ENCODE peak calls at places on chromosomes 5 and 9, in seven cellular contexts. One of them, this sample, is unnamed.
A peak's percentile ranks its signal among the peaks of the same experiment; 100 is the strongest.

GRCh38 chr9:99677281-99677680 is 144.4 kb upstream of the NR4A3 start:
- DNase-seq in kidney epithelial cell: peak; percentile 5
- DNase-seq in IMR-90: peak; percentile 65
- DNase-seq in psoas muscle: no peak
- DNase-seq in transverse colon: no peak
- DNase-seq in lower lobe of right lung: no peak
- DNase-seq in AG10803: no peak
- DNase-seq in this sample: no peak

GRCh38 chr9:134204041-134204440 is 39.7 kb upstream of the RNU6ATAC start:
- DNase-seq in kidney epithelial cell: no peak
- DNase-seq in IMR-90: no peak
- DNase-seq in psoas muscle: peak; percentile 3
- DNase-seq in transverse colon: no peak
- DNase-seq in lower lobe of right lung: peak; percentile 10
- DNase-seq in AG10803: no peak
- DNase-seq in this sample: no peak

GRCh38 chr9:3804148-3804547 is 278.3 kb upstream of the RFX3 start:
- DNase-seq in kidney epithelial cell: no peak
- DNase-seq in IMR-90: peak; percentile 51
- DNase-seq in psoas muscle: no peak
- DNase-seq in transverse colon: no peak
- DNase-seq in lower lobe of right lung: no peak
- DNase-seq in AG10803: peak; percentile 81
- DNase-seq in this sample: no peak

GRCh38 chr9:120902824-120903608 is 23.6 kb downstream of the TRAF1 start:
- DNase-seq in kidney epithelial cell: no peak
- DNase-seq in IMR-90: no peak
- DNase-seq in psoas muscle: no peak
- DNase-seq in transverse colon: no peak
- DNase-seq in lower lobe of right lung: no peak
- DNase-seq in AG10803: no peak
- DNase-seq in this sample: no peak

GRCh38 chr5:170527998-170528397 is 24.2 kb downstream of the KCNIP1 start:
- DNase-seq in kidney epithelial cell: no peak
- DNase-seq in IMR-90: no peak
- DNase-seq in psoas muscle: no peak
- DNase-seq in transverse colon: no peak
- DNase-seq in lower lobe of right lung: no peak
- DNase-seq in AG10803: no peak
- DNase-seq in this sample: no peak

GRCh38 chr5:1110930-1111726 is 735 bp downstream of the SLC12A7 start:
- DNase-seq in kidney epithelial cell: no peak
- DNase-seq in IMR-90: no peak
- DNase-seq in psoas muscle: peak; percentile 68
- DNase-seq in transverse colon: no peak
- DNase-seq in lower lobe of right lung: peak; percentile 73
- DNase-seq in AG10803: no peak
- DNase-seq in this sample: no peak

GRCh38 chr5:132782101-132782500 is 5.1 kb upstream of the SEPTIN8 start:
- DNase-seq in kidney epithelial cell: no peak
- DNase-seq in IMR-90: peak; percentile 74
- DNase-seq in psoas muscle: no peak
- DNase-seq in transverse colon: no peak
- DNase-seq in lower lobe of right lung: no peak
- DNase-seq in AG10803: peak; percentile 48
- DNase-seq in this sample: no peak

GRCh38 chr5:119319401-119319800 is 36.4 kb upstream of the TNFAIP8 start:
- DNase-seq in kidney epithelial cell: no peak
- DNase-seq in IMR-90: no peak
- DNase-seq in psoas muscle: no peak
- DNase-seq in transverse colon: no peak
- DNase-seq in lower lobe of right lung: no peak
- DNase-seq in AG10803: no peak
- DNase-seq in this sample: no peak

GRCh38 chr5:7396169-7397004 is 449 bp downstream of the ADCY2 start:
- DNase-seq in kidney epithelial cell: no peak
- DNase-seq in IMR-90: no peak
- DNase-seq in psoas muscle: no peak
- DNase-seq in transverse colon: no peak
- DNase-seq in lower lobe of right lung: no peak
- DNase-seq in AG10803: peak; percentile 4
- DNase-seq in this sample: no peak

GRCh38 chr9:35481347-35481975 is 8.4 kb upstream of the RUSC2 start:
- DNase-seq in kidney epithelial cell: no peak
- DNase-seq in IMR-90: peak; percentile 75
- DNase-seq in psoas muscle: peak; percentile 41
- DNase-seq in transverse colon: peak; percentile 54
- DNase-seq in lower lobe of right lung: no peak
- DNase-seq in AG10803: peak; percentile 80
- DNase-seq in this sample: peak; percentile 51

GRCh38 chr5:55467862-55468551 is 66.8 kb downstream of the PLPP1 start:
- DNase-seq in kidney epithelial cell: no peak
- DNase-seq in IMR-90: no peak
- DNase-seq in psoas muscle: no peak
- DNase-seq in transverse colon: no peak
- DNase-seq in lower lobe of right lung: no peak
- DNase-seq in AG10803: no peak
- DNase-seq in this sample: no peak

GRCh38 chr5:66130493-66130892 is 13.6 kb upstream of the SREK1 start:
- DNase-seq in kidney epithelial cell: no peak
- DNase-seq in IMR-90: no peak
- DNase-seq in psoas muscle: no peak
- DNase-seq in transverse colon: no peak
- DNase-seq in lower lobe of right lung: no peak
- DNase-seq in AG10803: no peak
- DNase-seq in this sample: no peak

GRCh38 chr5:88688981-88689661 is 193.9 kb downstream of the MEF2C start:
- DNase-seq in kidney epithelial cell: no peak
- DNase-seq in IMR-90: no peak
- DNase-seq in psoas muscle: no peak
- DNase-seq in transverse colon: no peak
- DNase-seq in lower lobe of right lung: no peak
- DNase-seq in AG10803: no peak
- DNase-seq in this sample: no peak

GRCh38 chr5:14261237-14261636 is 118.1 kb downstream of the TRIO start:
- DNase-seq in kidney epithelial cell: no peak
- DNase-seq in IMR-90: no peak
- DNase-seq in psoas muscle: no peak
- DNase-seq in transverse colon: no peak
- DNase-seq in lower lobe of right lung: no peak
- DNase-seq in AG10803: no peak
- DNase-seq in this sample: no peak

GRCh38 chr9:5321058-5321457 is 16.5 kb upstream of the RLN2 start:
- DNase-seq in kidney epithelial cell: no peak
- DNase-seq in IMR-90: peak; percentile 22
- DNase-seq in psoas muscle: no peak
- DNase-seq in transverse colon: no peak
- DNase-seq in lower lobe of right lung: no peak
- DNase-seq in AG10803: no peak
- DNase-seq in this sample: no peak

GRCh38 chr9:130519927-130520326 is 59.5 kb upstream of the FUBP3 start:
- DNase-seq in kidney epithelial cell: no peak
- DNase-seq in IMR-90: no peak
- DNase-seq in psoas muscle: no peak
- DNase-seq in transverse colon: no peak
- DNase-seq in lower lobe of right lung: no peak
- DNase-seq in AG10803: no peak
- DNase-seq in this sample: no peak

GRCh38 chr5:14413331-14413750 is 168.3 kb upstream of the OTULINL start:
- DNase-seq in kidney epithelial cell: no peak
- DNase-seq in IMR-90: peak; percentile 63
- DNase-seq in psoas muscle: no peak
- DNase-seq in transverse colon: no peak
- DNase-seq in lower lobe of right lung: no peak
- DNase-seq in AG10803: no peak
- DNase-seq in this sample: no peak

DNA sequence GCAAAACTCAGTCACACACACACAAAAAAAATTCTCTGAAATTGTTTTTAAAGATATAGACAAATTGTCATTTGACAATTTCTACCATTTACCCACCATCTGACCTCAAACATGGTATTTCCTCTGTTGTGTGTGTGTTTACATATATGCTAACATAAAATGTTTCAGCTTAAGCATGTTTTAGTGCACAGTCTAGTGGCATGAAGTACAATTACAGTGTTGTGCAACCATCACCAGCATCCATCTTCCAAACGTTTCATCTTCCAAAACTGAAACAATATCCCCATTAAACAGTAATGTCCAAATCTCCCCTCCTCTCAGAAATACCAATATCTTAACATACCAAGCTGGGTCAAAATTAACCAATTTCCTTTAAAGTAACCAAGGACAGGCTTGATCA is 65.2 kb downstream of the MYO10 start:
- DNase-seq in kidney epithelial cell: no peak
- DNase-seq in IMR-90: no peak
- DNase-seq in psoas muscle: no peak
- DNase-seq in transverse colon: no peak
- DNase-seq in lower lobe of right lung: no peak
- DNase-seq in AG10803: no peak
- DNase-seq in this sample: no peak
- TF ChIP-seq CTCF in kidney epithelial cell: no peak
- TF ChIP-seq CTCF in IMR-90: peak; percentile 5
- TF ChIP-seq CTCF in psoas muscle: no peak
- TF ChIP-seq CTCF in transverse colon: no peak
- TF ChIP-seq CTCF in lower lobe of right lung: no peak
- TF ChIP-seq CTCF in AG10803: peak; percentile 23
- TF ChIP-seq CTCF in this sample: no peak

GRCh38 chr5:172179032-172179989 is 8.7 kb downstream of the STK10 start:
- DNase-seq in kidney epithelial cell: no peak
- DNase-seq in IMR-90: peak; percentile 40
- DNase-seq in psoas muscle: no peak
- DNase-seq in transverse colon: peak; percentile 45
- DNase-seq in lower lobe of right lung: no peak
- DNase-seq in AG10803: no peak
- DNase-seq in this sample: no peak
- H3K4me3 ChIP-seq in kidney epithelial cell: no peak overlapping the region
- H3K4me3 ChIP-seq in IMR-90: no peak overlapping the region
- H3K4me3 ChIP-seq in psoas muscle: peak overlapping the region; percentile 28
- H3K4me3 ChIP-seq in transverse colon: no peak overlapping the region
- H3K4me3 ChIP-seq in lower lobe of right lung: peak overlapping the region; percentile 21
- H3K4me3 ChIP-seq in AG10803: no peak overlapping the region
- H3K4me3 ChIP-seq in this sample: no peak overlapping the region

GRCh38 chr5:31640024-31640423 is 1.1 kb downstream of the PDZD2 start:
- DNase-seq in kidney epithelial cell: no peak
- DNase-seq in IMR-90: no peak
- DNase-seq in psoas muscle: no peak
- DNase-seq in transverse colon: no peak
- DNase-seq in lower lobe of right lung: no peak
- DNase-seq in AG10803: no peak
- DNase-seq in this sample: no peak

GRCh38 chr5:31638286-31638685 is 645 bp upstream of the PDZD2 start:
- DNase-seq in kidney epithelial cell: no peak
- DNase-seq in IMR-90: no peak
- DNase-seq in psoas muscle: peak; percentile 31
- DNase-seq in transverse colon: no peak
- DNase-seq in lower lobe of right lung: peak; percentile 51
- DNase-seq in AG10803: no peak
- DNase-seq in this sample: no peak

GRCh38 chr5:31640573-31640972 is 1.6 kb downstream of the PDZD2 start:
- DNase-seq in kidney epithelial cell: no peak
- DNase-seq in IMR-90: no peak
- DNase-seq in psoas muscle: no peak
- DNase-seq in transverse colon: no peak
- DNase-seq in lower lobe of right lung: no peak
- DNase-seq in AG10803: no peak
- DNase-seq in this sample: no peak

GRCh38 chr5:31638748-31639418 is at the start of gene PDZD2:
- DNase-seq in kidney epithelial cell: peak; percentile 16
- DNase-seq in IMR-90: peak; percentile 46
- DNase-seq in psoas muscle: peak; percentile 82
- DNase-seq in transverse colon: peak; percentile 60
- DNase-seq in lower lobe of right lung: peak; percentile 72
- DNase-seq in AG10803: peak; percentile 41
- DNase-seq in this sample: no peak

GRCh38 chr5:31639488-31640011 is 619 bp downstream of the PDZD2 start:
- DNase-seq in kidney epithelial cell: no peak
- DNase-seq in IMR-90: no peak
- DNase-seq in psoas muscle: no peak
- DNase-seq in transverse colon: no peak
- DNase-seq in lower lobe of right lung: no peak
- DNase-seq in AG10803: no peak
- DNase-seq in this sample: no peak
- TF ChIP-seq CTCF in kidney epithelial cell: no peak
- TF ChIP-seq CTCF in IMR-90: no peak
- TF ChIP-seq CTCF in psoas muscle: no peak
- TF ChIP-seq CTCF in transverse colon: no peak
- TF ChIP-seq CTCF in lower lobe of right lung: no peak
- TF ChIP-seq CTCF in AG10803: no peak
- TF ChIP-seq CTCF in this sample: no peak

GRCh38 chr9:96619491-96620154 is at the start of gene CDC14B:
- DNase-seq in kidney epithelial cell: peak; percentile 85
- DNase-seq in IMR-90: peak; percentile 90
- DNase-seq in psoas muscle: peak; percentile 84
- DNase-seq in transverse colon: peak; percentile 94
- DNase-seq in lower lobe of right lung: peak; percentile 95
- DNase-seq in AG10803: peak; percentile 75
- DNase-seq in this sample: peak; percentile 54

GRCh38 chr9:96619109-96619435 is 571 bp downstream of the CDC14B start:
- DNase-seq in kidney epithelial cell: no peak
- DNase-seq in IMR-90: no peak
- DNase-seq in psoas muscle: peak; percentile 26
- DNase-seq in transverse colon: no peak
- DNase-seq in lower lobe of right lung: no peak
- DNase-seq in AG10803: no peak
- DNase-seq in this sample: no peak

GRCh38 chr9:96618209-96619108 is 1.2 kb downstream of the CDC14B start:
- DNase-seq in kidney epithelial cell: no peak
- DNase-seq in IMR-90: peak; percentile 54
- DNase-seq in psoas muscle: peak; percentile 74
- DNase-seq in transverse colon: peak; percentile 46
- DNase-seq in lower lobe of right lung: peak; percentile 50
- DNase-seq in AG10803: peak; percentile 59
- DNase-seq in this sample: no peak

GRCh38 chr9:96616817-96617438 is 2.7 kb downstream of the CDC14B start:
- DNase-seq in kidney epithelial cell: no peak
- DNase-seq in IMR-90: no peak
- DNase-seq in psoas muscle: no peak
- DNase-seq in transverse colon: no peak
- DNase-seq in lower lobe of right lung: no peak
- DNase-seq in AG10803: no peak
- DNase-seq in this sample: no peak

GRCh38 chr9:96617439-96618185 is 2.0 kb downstream of the CDC14B start:
- DNase-seq in kidney epithelial cell: no peak
- DNase-seq in IMR-90: no peak
- DNase-seq in psoas muscle: no peak
- DNase-seq in transverse colon: no peak
- DNase-seq in lower lobe of right lung: no peak
- DNase-seq in AG10803: no peak
- DNase-seq in this sample: no peak
- H3K4me3 ChIP-seq in kidney epithelial cell: peak overlapping the region; percentile 73
- H3K4me3 ChIP-seq in IMR-90: peak overlapping the region; percentile 88
- H3K4me3 ChIP-seq in psoas muscle: peak overlapping the region; percentile 83
- H3K4me3 ChIP-seq in transverse colon: no peak overlapping the region
- H3K4me3 ChIP-seq in lower lobe of right lung: no peak overlapping the region
- H3K4me3 ChIP-seq in AG10803: peak overlapping the region; percentile 74
- H3K4me3 ChIP-seq in this sample: peak overlapping the region; percentile 61

This sample was measured in HFF-Myc.